ENCODE peak calls at places on chromosome 6, in ten cellular contexts. One of them, this sample, is unnamed. For H3K9me3, the result is how much of the 10 kb centered on the place peaks cover.

GRCh38 chr6:142825760-142826159 is 119.2 kb downstream of the HIVEP2 start:
- DNase-seq in lower lobe of right lung: no peak
- DNase-seq in HCT116: no peak
- DNase-seq in SJSA1: no peak
- DNase-seq in tibial artery: no peak
- DNase-seq in cardiac muscle cell: no peak
- DNase-seq in A549: no peak
- DNase-seq in CD4-positive, CD25-positive, alpha-beta regulatory T cell: no peak
- DNase-seq in suprapubic skin: no peak
- DNase-seq in heart right ventricle: no peak
- DNase-seq in this sample: no peak

GRCh38 chr6:35955521-35955920 is 34.6 kb upstream of the SRPK1 start:
- DNase-seq in cardiac muscle cell: no peak
- DNase-seq in CD4-positive, CD25-positive, alpha-beta regulatory T cell: no peak
- DNase-seq in suprapubic skin: no peak
- DNase-seq in heart right ventricle: no peak
- DNase-seq in lower lobe of right lung: no peak
- DNase-seq in HCT116: no peak
- DNase-seq in A549: no peak
- DNase-seq in tibial artery: no peak
- DNase-seq in SJSA1: no peak
- DNase-seq in this sample: no peak

GRCh38 chr6:31585531-31585930 is 546 bp upstream of the LST1 start:
- DNase-seq in suprapubic skin: no peak
- DNase-seq in HCT116: peak
- DNase-seq in cardiac muscle cell: no peak
- DNase-seq in A549: peak
- DNase-seq in SJSA1: no peak
- DNase-seq in tibial artery: no peak
- DNase-seq in CD4-positive, CD25-positive, alpha-beta regulatory T cell: peak
- DNase-seq in lower lobe of right lung: no peak
- DNase-seq in heart right ventricle: no peak
- DNase-seq in this sample: no peak

GRCh38 chr6:116783852-116784251 is 18.3 kb upstream of the FAM162B start:
- DNase-seq in CD4-positive, CD25-positive, alpha-beta regulatory T cell: no peak
- DNase-seq in cardiac muscle cell: no peak
- DNase-seq in tibial artery: no peak
- DNase-seq in lower lobe of right lung: no peak
- DNase-seq in heart right ventricle: no peak
- DNase-seq in A549: no peak
- DNase-seq in suprapubic skin: no peak
- DNase-seq in HCT116: no peak
- DNase-seq in SJSA1: no peak
- DNase-seq in this sample: no peak

GRCh38 chr6:39952170-39952569 is 17.9 kb upstream of the MOCS1 start:
- DNase-seq in HCT116: no peak
- DNase-seq in CD4-positive, CD25-positive, alpha-beta regulatory T cell: no peak
- DNase-seq in cardiac muscle cell: peak
- DNase-seq in lower lobe of right lung: no peak
- DNase-seq in tibial artery: no peak
- DNase-seq in heart right ventricle: no peak
- DNase-seq in SJSA1: no peak
- DNase-seq in A549: no peak
- DNase-seq in suprapubic skin: no peak
- DNase-seq in this sample: no peak

GRCh38 chr6:75283907-75284284 is 696 bp downstream of the TMEM30A start:
- DNase-seq in SJSA1: no peak
- DNase-seq in heart right ventricle: no peak
- DNase-seq in lower lobe of right lung: no peak
- DNase-seq in HCT116: no peak
- DNase-seq in CD4-positive, CD25-positive, alpha-beta regulatory T cell: peak
- DNase-seq in tibial artery: no peak
- DNase-seq in cardiac muscle cell: no peak
- DNase-seq in suprapubic skin: no peak
- DNase-seq in A549: no peak
- DNase-seq in this sample: no peak

GRCh38 chr6:34595332-34596090 is 39.4 kb upstream of the SPDEF start:
- DNase-seq in HCT116: no peak
- DNase-seq in CD4-positive, CD25-positive, alpha-beta regulatory T cell: no peak
- DNase-seq in SJSA1: no peak
- DNase-seq in heart right ventricle: no peak
- DNase-seq in A549: no peak
- DNase-seq in tibial artery: no peak
- DNase-seq in lower lobe of right lung: no peak
- DNase-seq in cardiac muscle cell: peak
- DNase-seq in suprapubic skin: no peak
- DNase-seq in this sample: no peak

GRCh38 chr6:14910692-14911547 is 334.9 kb upstream of the JARID2 start:
- DNase-seq in A549: no peak
- DNase-seq in HCT116: no peak
- DNase-seq in SJSA1: no peak
- DNase-seq in lower lobe of right lung: peak
- DNase-seq in tibial artery: peak
- DNase-seq in heart right ventricle: peak
- DNase-seq in cardiac muscle cell: peak
- DNase-seq in suprapubic skin: no peak
- DNase-seq in CD4-positive, CD25-positive, alpha-beta regulatory T cell: peak
- DNase-seq in this sample: no peak

GRCh38 chr6:55496201-55496600 is 82.8 kb downstream of the HMGCLL1 start:
- DNase-seq in SJSA1: no peak
- DNase-seq in heart right ventricle: no peak
- DNase-seq in suprapubic skin: no peak
- DNase-seq in cardiac muscle cell: no peak
- DNase-seq in tibial artery: no peak
- DNase-seq in HCT116: no peak
- DNase-seq in A549: no peak
- DNase-seq in CD4-positive, CD25-positive, alpha-beta regulatory T cell: no peak
- DNase-seq in lower lobe of right lung: no peak
- DNase-seq in this sample: no peak

GRCh38 chr6:117729613-117730012 is 54.3 kb downstream of the NUS1 start:
- DNase-seq in SJSA1: no peak
- DNase-seq in heart right ventricle: no peak
- DNase-seq in tibial artery: no peak
- DNase-seq in cardiac muscle cell: no peak
- DNase-seq in suprapubic skin: no peak
- DNase-seq in A549: no peak
- DNase-seq in HCT116: no peak
- DNase-seq in CD4-positive, CD25-positive, alpha-beta regulatory T cell: no peak
- DNase-seq in lower lobe of right lung: no peak
- DNase-seq in this sample: no peak

GRCh38 chr6:165925474-165926156 is 242.0 kb downstream of the TBXT start:
- DNase-seq in CD4-positive, CD25-positive, alpha-beta regulatory T cell: no peak
- DNase-seq in heart right ventricle: no peak
- DNase-seq in SJSA1: peak
- DNase-seq in cardiac muscle cell: no peak
- DNase-seq in suprapubic skin: no peak
- DNase-seq in A549: no peak
- DNase-seq in lower lobe of right lung: no peak
- DNase-seq in HCT116: no peak
- DNase-seq in tibial artery: no peak
- DNase-seq in this sample: no peak

GRCh38 chr6:114367315-114367961 is 24.6 kb upstream of the HS3ST5 start:
- DNase-seq in lower lobe of right lung: no peak
- DNase-seq in cardiac muscle cell: no peak
- DNase-seq in suprapubic skin: no peak
- DNase-seq in SJSA1: no peak
- DNase-seq in tibial artery: no peak
- DNase-seq in CD4-positive, CD25-positive, alpha-beta regulatory T cell: no peak
- DNase-seq in heart right ventricle: no peak
- DNase-seq in A549: no peak
- DNase-seq in HCT116: no peak
- DNase-seq in this sample: no peak

GRCh38 chr6:168037856-168038255 is 40.4 kb downstream of the KIF25 start:
- DNase-seq in heart right ventricle: no peak
- DNase-seq in HCT116: no peak
- DNase-seq in A549: no peak
- DNase-seq in lower lobe of right lung: no peak
- DNase-seq in tibial artery: no peak
- DNase-seq in cardiac muscle cell: no peak
- DNase-seq in suprapubic skin: peak
- DNase-seq in CD4-positive, CD25-positive, alpha-beta regulatory T cell: no peak
- DNase-seq in SJSA1: no peak
- DNase-seq in this sample: no peak

GRCh38 chr6:10759312-10759839 is 11.8 kb downstream of the TMEM14B start:
- DNase-seq in CD4-positive, CD25-positive, alpha-beta regulatory T cell: no peak
- DNase-seq in tibial artery: no peak
- DNase-seq in heart right ventricle: no peak
- DNase-seq in A549: peak
- DNase-seq in SJSA1: peak
- DNase-seq in HCT116: peak
- DNase-seq in cardiac muscle cell: peak
- DNase-seq in lower lobe of right lung: no peak
- DNase-seq in suprapubic skin: no peak
- DNase-seq in this sample: peak

GRCh38 chr6:5344038-5344437 is 82.7 kb downstream of the FARS2 start:
- DNase-seq in SJSA1: no peak
- DNase-seq in suprapubic skin: no peak
- DNase-seq in lower lobe of right lung: no peak
- DNase-seq in A549: no peak
- DNase-seq in cardiac muscle cell: no peak
- DNase-seq in CD4-positive, CD25-positive, alpha-beta regulatory T cell: no peak
- DNase-seq in heart right ventricle: no peak
- DNase-seq in HCT116: no peak
- DNase-seq in tibial artery: no peak
- DNase-seq in this sample: no peak

GRCh38 chr6:43995137-43995536 is 132.1 kb downstream of the MRPL14 start:
- DNase-seq in A549: no peak
- DNase-seq in HCT116: no peak
- DNase-seq in tibial artery: peak
- DNase-seq in heart right ventricle: no peak
- DNase-seq in lower lobe of right lung: no peak
- DNase-seq in cardiac muscle cell: no peak
- DNase-seq in suprapubic skin: peak
- DNase-seq in CD4-positive, CD25-positive, alpha-beta regulatory T cell: no peak
- DNase-seq in SJSA1: no peak
- DNase-seq in this sample: no peak

GRCh38 chr6:20978176-20978614 is 443.9 kb downstream of the CDKAL1 start:
- DNase-seq in CD4-positive, CD25-positive, alpha-beta regulatory T cell: peak
- DNase-seq in heart right ventricle: no peak
- DNase-seq in tibial artery: no peak
- DNase-seq in suprapubic skin: no peak
- DNase-seq in SJSA1: no peak
- DNase-seq in A549: no peak
- DNase-seq in HCT116: no peak
- DNase-seq in lower lobe of right lung: no peak
- DNase-seq in cardiac muscle cell: peak
- DNase-seq in this sample: peak

GRCh38 chr6:155380666-155381332 is 66.5 kb upstream of the TFB1M start:
- DNase-seq in tibial artery: no peak
- DNase-seq in heart right ventricle: no peak
- DNase-seq in suprapubic skin: no peak
- DNase-seq in A549: no peak
- DNase-seq in SJSA1: no peak
- DNase-seq in cardiac muscle cell: no peak
- DNase-seq in lower lobe of right lung: no peak
- DNase-seq in HCT116: no peak
- DNase-seq in CD4-positive, CD25-positive, alpha-beta regulatory T cell: no peak
- DNase-seq in this sample: no peak

GRCh38 chr6:110340566-110340965 is 17.6 kb downstream of the METTL24 start:
- DNase-seq in tibial artery: no peak
- DNase-seq in HCT116: no peak
- DNase-seq in CD4-positive, CD25-positive, alpha-beta regulatory T cell: no peak
- DNase-seq in SJSA1: no peak
- DNase-seq in A549: no peak
- DNase-seq in suprapubic skin: no peak
- DNase-seq in heart right ventricle: no peak
- DNase-seq in cardiac muscle cell: no peak
- DNase-seq in lower lobe of right lung: no peak
- DNase-seq in this sample: no peak

GRCh38 chr6:130849501-130850039 is 22.4 kb downstream of the SMLR1 start:
- DNase-seq in suprapubic skin: no peak
- DNase-seq in lower lobe of right lung: no peak
- DNase-seq in HCT116: no peak
- DNase-seq in cardiac muscle cell: no peak
- DNase-seq in A549: no peak
- DNase-seq in SJSA1: no peak
- DNase-seq in heart right ventricle: no peak
- DNase-seq in CD4-positive, CD25-positive, alpha-beta regulatory T cell: no peak
- DNase-seq in tibial artery: no peak
- DNase-seq in this sample: no peak

GRCh38 chr6:15441215-15441868 is 195.5 kb downstream of the JARID2 start:
- DNase-seq in suprapubic skin: no peak
- DNase-seq in lower lobe of right lung: no peak
- DNase-seq in heart right ventricle: peak
- DNase-seq in HCT116: peak
- DNase-seq in SJSA1: peak
- DNase-seq in cardiac muscle cell: peak
- DNase-seq in CD4-positive, CD25-positive, alpha-beta regulatory T cell: peak
- DNase-seq in A549: peak
- DNase-seq in tibial artery: no peak
- DNase-seq in this sample: no peak

GRCh38 chr6:351011-351866 is 40.3 kb upstream of the IRF4 start:
- DNase-seq in heart right ventricle: no peak
- DNase-seq in suprapubic skin: no peak
- DNase-seq in lower lobe of right lung: peak
- DNase-seq in CD4-positive, CD25-positive, alpha-beta regulatory T cell: no peak
- DNase-seq in cardiac muscle cell: no peak
- DNase-seq in SJSA1: no peak
- DNase-seq in tibial artery: no peak
- DNase-seq in HCT116: no peak
- DNase-seq in A549: no peak
- DNase-seq in this sample: no peak
- H3K9me3 ChIP-seq in heart right ventricle: under half
- H3K9me3 ChIP-seq in suprapubic skin: under half
- H3K9me3 ChIP-seq in lower lobe of right lung: under half
- H3K9me3 ChIP-seq in CD4-positive, CD25-positive, alpha-beta regulatory T cell: under half
- H3K9me3 ChIP-seq in cardiac muscle cell: under half
- H3K9me3 ChIP-seq in SJSA1: under half
- H3K9me3 ChIP-seq in tibial artery: under half
- H3K9me3 ChIP-seq in HCT116: under half
- H3K9me3 ChIP-seq in A549: under half
- H3K9me3 ChIP-seq in this sample: half or more

GRCh38 chr6:3911130-3911529 is 62.0 kb downstream of the FAM50B start:
- DNase-seq in cardiac muscle cell: no peak
- DNase-seq in tibial artery: no peak
- DNase-seq in heart right ventricle: no peak
- DNase-seq in suprapubic skin: no peak
- DNase-seq in HCT116: no peak
- DNase-seq in CD4-positive, CD25-positive, alpha-beta regulatory T cell: no peak
- DNase-seq in SJSA1: peak
- DNase-seq in A549: no peak
- DNase-seq in lower lobe of right lung: no peak
- DNase-seq in this sample: no peak
- H3K9me3 ChIP-seq in cardiac muscle cell: under half
- H3K9me3 ChIP-seq in tibial artery: under half
- H3K9me3 ChIP-seq in heart right ventricle: under half
- H3K9me3 ChIP-seq in suprapubic skin: under half
- H3K9me3 ChIP-seq in HCT116: under half
- H3K9me3 ChIP-seq in CD4-positive, CD25-positive, alpha-beta regulatory T cell: under half
- H3K9me3 ChIP-seq in SJSA1: under half
- H3K9me3 ChIP-seq in A549: under half
- H3K9me3 ChIP-seq in lower lobe of right lung: under half
- H3K9me3 ChIP-seq in this sample: under half

GRCh38 chr6:170159040-170159965 is 131.6 kb downstream of the DLL1 start:
- DNase-seq in cardiac muscle cell: no peak
- DNase-seq in SJSA1: no peak
- DNase-seq in tibial artery: no peak
- DNase-seq in suprapubic skin: peak
- DNase-seq in A549: no peak
- DNase-seq in heart right ventricle: no peak
- DNase-seq in lower lobe of right lung: peak
- DNase-seq in CD4-positive, CD25-positive, alpha-beta regulatory T cell: no peak
- DNase-seq in HCT116: no peak
- DNase-seq in this sample: no peak
- H3K9me3 ChIP-seq in cardiac muscle cell: under half
- H3K9me3 ChIP-seq in SJSA1: under half
- H3K9me3 ChIP-seq in tibial artery: under half
- H3K9me3 ChIP-seq in suprapubic skin: under half
- H3K9me3 ChIP-seq in A549: under half
- H3K9me3 ChIP-seq in heart right ventricle: under half
- H3K9me3 ChIP-seq in lower lobe of right lung: under half
- H3K9me3 ChIP-seq in CD4-positive, CD25-positive, alpha-beta regulatory T cell: under half
- H3K9me3 ChIP-seq in HCT116: under half
- H3K9me3 ChIP-seq in this sample: half or more

GRCh38 chr6:169190970-169191369 is 62.7 kb downstream of the THBS2 start:
- DNase-seq in SJSA1: no peak
- DNase-seq in suprapubic skin: no peak
- DNase-seq in cardiac muscle cell: no peak
- DNase-seq in HCT116: no peak
- DNase-seq in heart right ventricle: no peak
- DNase-seq in lower lobe of right lung: no peak
- DNase-seq in tibial artery: no peak
- DNase-seq in CD4-positive, CD25-positive, alpha-beta regulatory T cell: no peak
- DNase-seq in A549: no peak
- DNase-seq in this sample: no peak
- H3K9me3 ChIP-seq in SJSA1: under half
- H3K9me3 ChIP-seq in suprapubic skin: under half
- H3K9me3 ChIP-seq in cardiac muscle cell: under half
- H3K9me3 ChIP-seq in HCT116: under half
- H3K9me3 ChIP-seq in heart right ventricle: under half
- H3K9me3 ChIP-seq in lower lobe of right lung: under half
- H3K9me3 ChIP-seq in tibial artery: under half
- H3K9me3 ChIP-seq in CD4-positive, CD25-positive, alpha-beta regulatory T cell: under half
- H3K9me3 ChIP-seq in A549: under half
- H3K9me3 ChIP-seq in this sample: under half

This sample was measured in AG04450.